ENCODE peak calls at places on chromosomes 4 and X, in nine cellular contexts. One of them, this sample, is unnamed.

GRCh38 chr4:9792381-9792780 is 10.9 kb downstream of the DRD5 start:
- DNase-seq in NAMALWA: no peak
- DNase-seq in psoas muscle: no peak
- DNase-seq in DMS79: no peak
- DNase-seq in KG1: no peak
- DNase-seq in RWPE1: no peak
- DNase-seq in HEK293T: no peak
- DNase-seq in effector memory CD8-positive, alpha-beta T cell: no peak
- DNase-seq in adipocyte: no peak
- DNase-seq in this sample: no peak

GRCh38 chrX:151155234-151155633 is 21.1 kb upstream of the GPR50 start:
- DNase-seq in effector memory CD8-positive, alpha-beta T cell: no peak
- DNase-seq in HEK293T: no peak
- DNase-seq in adipocyte: no peak
- DNase-seq in NAMALWA: no peak
- DNase-seq in psoas muscle: no peak
- DNase-seq in RWPE1: no peak
- DNase-seq in KG1: no peak
- DNase-seq in DMS79: no peak
- DNase-seq in this sample: no peak

GRCh38 chr4:60002603-60003325 is 1197.4 kb upstream of the ADGRL3 start:
- DNase-seq in RWPE1: no peak
- DNase-seq in effector memory CD8-positive, alpha-beta T cell: no peak
- DNase-seq in HEK293T: no peak
- DNase-seq in NAMALWA: no peak
- DNase-seq in psoas muscle: no peak
- DNase-seq in DMS79: no peak
- DNase-seq in adipocyte: no peak
- DNase-seq in KG1: no peak
- DNase-seq in this sample: no peak

GRCh38 chr4:188008377-188008776 is 12.8 kb downstream of the ZFP42 start:
- DNase-seq in KG1: no peak
- DNase-seq in DMS79: no peak
- DNase-seq in psoas muscle: no peak
- DNase-seq in effector memory CD8-positive, alpha-beta T cell: no peak
- DNase-seq in HEK293T: no peak
- DNase-seq in NAMALWA: no peak
- DNase-seq in RWPE1: peak
- DNase-seq in adipocyte: peak
- DNase-seq in this sample: no peak

GRCh38 chr4:114217150-114217817 is 237.8 kb upstream of the ARSJ start:
- DNase-seq in KG1: no peak
- DNase-seq in DMS79: no peak
- DNase-seq in NAMALWA: no peak
- DNase-seq in RWPE1: no peak
- DNase-seq in adipocyte: no peak
- DNase-seq in HEK293T: no peak
- DNase-seq in effector memory CD8-positive, alpha-beta T cell: no peak
- DNase-seq in psoas muscle: no peak
- DNase-seq in this sample: no peak

GRCh38 chrX:38247051-38247450 is 26.4 kb upstream of the SRPX start:
- DNase-seq in HEK293T: no peak
- DNase-seq in KG1: no peak
- DNase-seq in DMS79: no peak
- DNase-seq in adipocyte: no peak
- DNase-seq in psoas muscle: no peak
- DNase-seq in RWPE1: no peak
- DNase-seq in NAMALWA: no peak
- DNase-seq in effector memory CD8-positive, alpha-beta T cell: no peak
- DNase-seq in this sample: no peak

GRCh38 chr4:138555584-138555983 is 313.4 kb upstream of the SLC7A11 start:
- DNase-seq in DMS79: no peak
- DNase-seq in KG1: no peak
- DNase-seq in psoas muscle: no peak
- DNase-seq in adipocyte: no peak
- DNase-seq in HEK293T: peak
- DNase-seq in RWPE1: no peak
- DNase-seq in effector memory CD8-positive, alpha-beta T cell: no peak
- DNase-seq in NAMALWA: peak
- DNase-seq in this sample: no peak

GRCh38 chr4:79087091-79087490 is 147.9 kb upstream of the PAQR3 start:
- DNase-seq in adipocyte: no peak
- DNase-seq in RWPE1: no peak
- DNase-seq in DMS79: no peak
- DNase-seq in effector memory CD8-positive, alpha-beta T cell: no peak
- DNase-seq in HEK293T: no peak
- DNase-seq in KG1: no peak
- DNase-seq in psoas muscle: no peak
- DNase-seq in NAMALWA: no peak
- DNase-seq in this sample: no peak

GRCh38 chr4:19883841-19884240 is 367.9 kb upstream of the SLIT2 start:
- DNase-seq in psoas muscle: no peak
- DNase-seq in DMS79: no peak
- DNase-seq in RWPE1: no peak
- DNase-seq in NAMALWA: no peak
- DNase-seq in effector memory CD8-positive, alpha-beta T cell: no peak
- DNase-seq in adipocyte: peak
- DNase-seq in KG1: no peak
- DNase-seq in HEK293T: no peak
- DNase-seq in this sample: no peak

GRCh38 chrX:129781134-129782014 is 1.6 kb downstream of the SASH3 start:
- DNase-seq in adipocyte: no peak
- DNase-seq in RWPE1: no peak
- DNase-seq in DMS79: no peak
- DNase-seq in effector memory CD8-positive, alpha-beta T cell: peak
- DNase-seq in KG1: peak
- DNase-seq in HEK293T: no peak
- DNase-seq in psoas muscle: peak
- DNase-seq in NAMALWA: peak
- DNase-seq in this sample: peak

GRCh38 chr4:44256414-44256813 is 192.2 kb downstream of the KCTD8 start:
- DNase-seq in RWPE1: no peak
- DNase-seq in NAMALWA: no peak
- DNase-seq in effector memory CD8-positive, alpha-beta T cell: no peak
- DNase-seq in KG1: no peak
- DNase-seq in HEK293T: no peak
- DNase-seq in DMS79: no peak
- DNase-seq in adipocyte: no peak
- DNase-seq in psoas muscle: no peak
- DNase-seq in this sample: no peak

GRCh38 chr4:138488527-138488926 is 246.4 kb upstream of the SLC7A11 start:
- DNase-seq in RWPE1: no peak
- DNase-seq in HEK293T: no peak
- DNase-seq in NAMALWA: no peak
- DNase-seq in DMS79: no peak
- DNase-seq in adipocyte: no peak
- DNase-seq in KG1: no peak
- DNase-seq in effector memory CD8-positive, alpha-beta T cell: no peak
- DNase-seq in psoas muscle: no peak
- DNase-seq in this sample: no peak

GRCh38 chrX:39675619-39676018 is 422.1 kb downstream of the BCOR start:
- DNase-seq in NAMALWA: no peak
- DNase-seq in KG1: no peak
- DNase-seq in adipocyte: no peak
- DNase-seq in RWPE1: no peak
- DNase-seq in effector memory CD8-positive, alpha-beta T cell: no peak
- DNase-seq in psoas muscle: peak
- DNase-seq in DMS79: no peak
- DNase-seq in HEK293T: no peak
- DNase-seq in this sample: no peak

GRCh38 chrX:16666541-16666940 is 16.6 kb downstream of the S100G start:
- DNase-seq in effector memory CD8-positive, alpha-beta T cell: no peak
- DNase-seq in RWPE1: no peak
- DNase-seq in KG1: no peak
- DNase-seq in adipocyte: peak
- DNase-seq in HEK293T: no peak
- DNase-seq in NAMALWA: no peak
- DNase-seq in DMS79: no peak
- DNase-seq in psoas muscle: no peak
- DNase-seq in this sample: no peak

GRCh38 chr4:25938251-25939186 is 24.5 kb downstream of the SMIM20 start:
- DNase-seq in NAMALWA: no peak
- DNase-seq in DMS79: no peak
- DNase-seq in psoas muscle: peak
- DNase-seq in HEK293T: no peak
- DNase-seq in RWPE1: no peak
- DNase-seq in KG1: no peak
- DNase-seq in adipocyte: peak
- DNase-seq in effector memory CD8-positive, alpha-beta T cell: no peak
- DNase-seq in this sample: no peak

GRCh38 chrX:150205011-150205410 is 158.1 kb upstream of the MAMLD1 start:
- DNase-seq in KG1: no peak
- DNase-seq in HEK293T: no peak
- DNase-seq in RWPE1: no peak
- DNase-seq in DMS79: no peak
- DNase-seq in NAMALWA: no peak
- DNase-seq in effector memory CD8-positive, alpha-beta T cell: no peak
- DNase-seq in psoas muscle: no peak
- DNase-seq in adipocyte: peak
- DNase-seq in this sample: no peak

GRCh38 chr4:105969575-105969974 is 74.3 kb downstream of the NPNT start:
- DNase-seq in adipocyte: no peak
- DNase-seq in NAMALWA: no peak
- DNase-seq in psoas muscle: no peak
- DNase-seq in DMS79: no peak
- DNase-seq in RWPE1: no peak
- DNase-seq in KG1: no peak
- DNase-seq in HEK293T: no peak
- DNase-seq in effector memory CD8-positive, alpha-beta T cell: no peak
- DNase-seq in this sample: no peak

GRCh38 chr4:187309456-187309855 is 585.8 kb upstream of the FAT1 start:
- DNase-seq in RWPE1: peak
- DNase-seq in psoas muscle: no peak
- DNase-seq in NAMALWA: no peak
- DNase-seq in HEK293T: no peak
- DNase-seq in KG1: no peak
- DNase-seq in effector memory CD8-positive, alpha-beta T cell: no peak
- DNase-seq in adipocyte: peak
- DNase-seq in DMS79: no peak
- DNase-seq in this sample: no peak

GRCh38 chr4:184907216-184907615 is 81.4 kb upstream of the ACSL1 start:
- DNase-seq in psoas muscle: no peak
- DNase-seq in DMS79: no peak
- DNase-seq in NAMALWA: no peak
- DNase-seq in HEK293T: no peak
- DNase-seq in adipocyte: no peak
- DNase-seq in effector memory CD8-positive, alpha-beta T cell: no peak
- DNase-seq in RWPE1: no peak
- DNase-seq in KG1: no peak
- DNase-seq in this sample: no peak

GRCh38 chrX:79477691-79478090 is 110.6 kb upstream of the ITM2A start:
- DNase-seq in effector memory CD8-positive, alpha-beta T cell: no peak
- DNase-seq in KG1: no peak
- DNase-seq in NAMALWA: no peak
- DNase-seq in HEK293T: no peak
- DNase-seq in DMS79: no peak
- DNase-seq in adipocyte: no peak
- DNase-seq in psoas muscle: no peak
- DNase-seq in RWPE1: no peak
- DNase-seq in this sample: no peak

GRCh38 chrX:36867143-36867542 is 141.0 kb upstream of the FAM47C start:
- DNase-seq in NAMALWA: peak
- DNase-seq in KG1: no peak
- DNase-seq in psoas muscle: no peak
- DNase-seq in adipocyte: peak
- DNase-seq in RWPE1: peak
- DNase-seq in DMS79: no peak
- DNase-seq in effector memory CD8-positive, alpha-beta T cell: no peak
- DNase-seq in HEK293T: peak
- DNase-seq in this sample: no peak

GRCh38 chr4:108502366-108502765 is 118.0 kb upstream of the RPL34 start:
- DNase-seq in NAMALWA: no peak
- DNase-seq in KG1: no peak
- DNase-seq in effector memory CD8-positive, alpha-beta T cell: no peak
- DNase-seq in psoas muscle: no peak
- DNase-seq in RWPE1: peak
- DNase-seq in DMS79: no peak
- DNase-seq in adipocyte: no peak
- DNase-seq in HEK293T: no peak
- DNase-seq in this sample: no peak

GRCh38 chrX:56978172-56978571 is 17.2 kb downstream of the SPIN3 start:
- DNase-seq in adipocyte: peak
- DNase-seq in DMS79: peak
- DNase-seq in RWPE1: peak
- DNase-seq in psoas muscle: no peak
- DNase-seq in effector memory CD8-positive, alpha-beta T cell: peak
- DNase-seq in HEK293T: peak
- DNase-seq in NAMALWA: peak
- DNase-seq in KG1: peak
- DNase-seq in this sample: peak

GRCh38 chr4:117771647-117772337 is 262.5 kb upstream of the NDST3 start:
- DNase-seq in effector memory CD8-positive, alpha-beta T cell: no peak
- DNase-seq in psoas muscle: no peak
- DNase-seq in HEK293T: no peak
- DNase-seq in adipocyte: no peak
- DNase-seq in KG1: no peak
- DNase-seq in DMS79: no peak
- DNase-seq in RWPE1: no peak
- DNase-seq in NAMALWA: peak
- DNase-seq in this sample: no peak

GRCh38 chr4:140252144-140252741 is 98.3 kb upstream of the MAML3 start:
- DNase-seq in effector memory CD8-positive, alpha-beta T cell: peak
- DNase-seq in RWPE1: no peak
- DNase-seq in adipocyte: no peak
- DNase-seq in psoas muscle: no peak
- DNase-seq in NAMALWA: peak
- DNase-seq in DMS79: peak
- DNase-seq in HEK293T: peak
- DNase-seq in KG1: no peak
- DNase-seq in this sample: no peak

GRCh38 chrX:9911479-9911878 is 55.7 kb upstream of the CLDN34 start:
- DNase-seq in KG1: no peak
- DNase-seq in adipocyte: peak
- DNase-seq in RWPE1: peak
- DNase-seq in HEK293T: no peak
- DNase-seq in NAMALWA: no peak
- DNase-seq in psoas muscle: no peak
- DNase-seq in effector memory CD8-positive, alpha-beta T cell: no peak
- DNase-seq in DMS79: no peak
- DNase-seq in this sample: no peak

GRCh38 chr4:107546637-107547036 is 173.4 kb downstream of the PAPSS1 start:
- DNase-seq in HEK293T: no peak
- DNase-seq in psoas muscle: no peak
- DNase-seq in adipocyte: no peak
- DNase-seq in DMS79: no peak
- DNase-seq in effector memory CD8-positive, alpha-beta T cell: no peak
- DNase-seq in KG1: no peak
- DNase-seq in NAMALWA: no peak
- DNase-seq in RWPE1: peak
- DNase-seq in this sample: no peak

GRCh38 chr4:57254727-57255126 is 144.5 kb upstream of the IGFBP7 start:
- DNase-seq in RWPE1: no peak
- DNase-seq in effector memory CD8-positive, alpha-beta T cell: no peak
- DNase-seq in KG1: no peak
- DNase-seq in adipocyte: no peak
- DNase-seq in HEK293T: no peak
- DNase-seq in NAMALWA: no peak
- DNase-seq in DMS79: no peak
- DNase-seq in psoas muscle: no peak
- DNase-seq in this sample: no peak

This sample was measured in CD8-positive, alpha-beta memory T cell.